ENCODE peak calls at places on chromosome 17, in seven cellular contexts. One of them, this sample, is unnamed.

GRCh38 chr17:83199500-83200201 is 120.2 kb downstream of the METRNL start:
- DNase-seq in AG04450: no peak
- DNase-seq in cardiac fibroblast: no peak
- DNase-seq in fibroblast of lung: no peak
- DNase-seq in heart right ventricle: peak
- DNase-seq in bronchial epithelial cell: no peak
- DNase-seq in CD8-positive, alpha-beta T cell: peak
- DNase-seq in this sample: no peak

GRCh38 chr17:2777242-2777867 is 18.9 kb upstream of the RAP1GAP2 start:
- DNase-seq in bronchial epithelial cell: no peak
- DNase-seq in AG04450: no peak
- DNase-seq in CD8-positive, alpha-beta T cell: no peak
- DNase-seq in fibroblast of lung: no peak
- DNase-seq in cardiac fibroblast: no peak
- DNase-seq in heart right ventricle: no peak
- DNase-seq in this sample: no peak

GRCh38 chr17:27895940-27896535 is 2.9 kb upstream of the LYRM9 start:
- DNase-seq in bronchial epithelial cell: peak
- DNase-seq in AG04450: no peak
- DNase-seq in heart right ventricle: no peak
- DNase-seq in cardiac fibroblast: no peak
- DNase-seq in CD8-positive, alpha-beta T cell: no peak
- DNase-seq in fibroblast of lung: no peak
- DNase-seq in this sample: no peak

GRCh38 chr17:82281502-82282238 is 8.2 kb upstream of the CSNK1D start:
- DNase-seq in CD8-positive, alpha-beta T cell: no peak
- DNase-seq in AG04450: no peak
- DNase-seq in bronchial epithelial cell: peak
- DNase-seq in fibroblast of lung: no peak
- DNase-seq in heart right ventricle: no peak
- DNase-seq in cardiac fibroblast: peak
- DNase-seq in this sample: no peak

GRCh38 chr17:32523827-32524552 is 37.2 kb downstream of the CDK5R1 start:
- DNase-seq in AG04450: no peak
- DNase-seq in cardiac fibroblast: no peak
- DNase-seq in heart right ventricle: no peak
- DNase-seq in fibroblast of lung: no peak
- DNase-seq in bronchial epithelial cell: no peak
- DNase-seq in CD8-positive, alpha-beta T cell: no peak
- DNase-seq in this sample: peak

GRCh38 chr17:12230411-12230810 is 209.7 kb downstream of the MAP2K4 start:
- DNase-seq in cardiac fibroblast: no peak
- DNase-seq in fibroblast of lung: no peak
- DNase-seq in bronchial epithelial cell: no peak
- DNase-seq in AG04450: peak
- DNase-seq in CD8-positive, alpha-beta T cell: no peak
- DNase-seq in heart right ventricle: no peak
- DNase-seq in this sample: no peak

GRCh38 chr17:41278176-41278955 is 2.9 kb downstream of the KRTAP9-7 start:
- DNase-seq in cardiac fibroblast: no peak
- DNase-seq in CD8-positive, alpha-beta T cell: no peak
- DNase-seq in bronchial epithelial cell: no peak
- DNase-seq in heart right ventricle: no peak
- DNase-seq in fibroblast of lung: no peak
- DNase-seq in AG04450: no peak
- DNase-seq in this sample: no peak

GRCh38 chr17:81064746-81065475 is 30.0 kb downstream of the BAIAP2 start:
- DNase-seq in AG04450: no peak
- DNase-seq in bronchial epithelial cell: peak
- DNase-seq in fibroblast of lung: no peak
- DNase-seq in heart right ventricle: no peak
- DNase-seq in cardiac fibroblast: peak
- DNase-seq in CD8-positive, alpha-beta T cell: no peak
- DNase-seq in this sample: no peak

GRCh38 chr17:1724351-1724868 is at the start of gene WDR81:
- DNase-seq in fibroblast of lung: peak
- DNase-seq in CD8-positive, alpha-beta T cell: peak
- DNase-seq in cardiac fibroblast: peak
- DNase-seq in AG04450: no peak
- DNase-seq in bronchial epithelial cell: peak
- DNase-seq in heart right ventricle: peak
- DNase-seq in this sample: peak

GRCh38 chr17:59893617-59894100 is 738 bp downstream of the RPS6KB1 start:
- DNase-seq in AG04450: no peak
- DNase-seq in cardiac fibroblast: peak
- DNase-seq in bronchial epithelial cell: peak
- DNase-seq in CD8-positive, alpha-beta T cell: no peak
- DNase-seq in fibroblast of lung: peak
- DNase-seq in heart right ventricle: no peak
- DNase-seq in this sample: peak

GRCh38 chr17:42153919-42154491 is 784 bp downstream of the RAB5C start:
- DNase-seq in bronchial epithelial cell: peak
- DNase-seq in cardiac fibroblast: peak
- DNase-seq in CD8-positive, alpha-beta T cell: no peak
- DNase-seq in heart right ventricle: no peak
- DNase-seq in fibroblast of lung: peak
- DNase-seq in AG04450: no peak
- DNase-seq in this sample: no peak

GRCh38 chr17:17043668-17044226 is 1.5 kb downstream of the MPRIP start:
- DNase-seq in AG04450: no peak
- DNase-seq in CD8-positive, alpha-beta T cell: no peak
- DNase-seq in bronchial epithelial cell: peak
- DNase-seq in cardiac fibroblast: no peak
- DNase-seq in fibroblast of lung: no peak
- DNase-seq in heart right ventricle: no peak
- DNase-seq in this sample: no peak

GRCh38 chr17:32878211-32878610 is 1.3 kb upstream of the MYO1D start:
- DNase-seq in bronchial epithelial cell: peak
- DNase-seq in heart right ventricle: peak
- DNase-seq in cardiac fibroblast: peak
- DNase-seq in fibroblast of lung: peak
- DNase-seq in CD8-positive, alpha-beta T cell: no peak
- DNase-seq in AG04450: no peak
- DNase-seq in this sample: no peak

GRCh38 chr17:60646701-60647100 is 30.9 kb upstream of the BCAS3 start:
- DNase-seq in bronchial epithelial cell: no peak
- DNase-seq in cardiac fibroblast: no peak
- DNase-seq in heart right ventricle: no peak
- DNase-seq in AG04450: no peak
- DNase-seq in fibroblast of lung: no peak
- DNase-seq in CD8-positive, alpha-beta T cell: no peak
- DNase-seq in this sample: no peak

GRCh38 chr17:15914400-15915165 is 30.3 kb upstream of the ADORA2B start:
- DNase-seq in cardiac fibroblast: peak
- DNase-seq in bronchial epithelial cell: peak
- DNase-seq in fibroblast of lung: peak
- DNase-seq in heart right ventricle: no peak
- DNase-seq in CD8-positive, alpha-beta T cell: no peak
- DNase-seq in AG04450: no peak
- DNase-seq in this sample: no peak

DNA sequence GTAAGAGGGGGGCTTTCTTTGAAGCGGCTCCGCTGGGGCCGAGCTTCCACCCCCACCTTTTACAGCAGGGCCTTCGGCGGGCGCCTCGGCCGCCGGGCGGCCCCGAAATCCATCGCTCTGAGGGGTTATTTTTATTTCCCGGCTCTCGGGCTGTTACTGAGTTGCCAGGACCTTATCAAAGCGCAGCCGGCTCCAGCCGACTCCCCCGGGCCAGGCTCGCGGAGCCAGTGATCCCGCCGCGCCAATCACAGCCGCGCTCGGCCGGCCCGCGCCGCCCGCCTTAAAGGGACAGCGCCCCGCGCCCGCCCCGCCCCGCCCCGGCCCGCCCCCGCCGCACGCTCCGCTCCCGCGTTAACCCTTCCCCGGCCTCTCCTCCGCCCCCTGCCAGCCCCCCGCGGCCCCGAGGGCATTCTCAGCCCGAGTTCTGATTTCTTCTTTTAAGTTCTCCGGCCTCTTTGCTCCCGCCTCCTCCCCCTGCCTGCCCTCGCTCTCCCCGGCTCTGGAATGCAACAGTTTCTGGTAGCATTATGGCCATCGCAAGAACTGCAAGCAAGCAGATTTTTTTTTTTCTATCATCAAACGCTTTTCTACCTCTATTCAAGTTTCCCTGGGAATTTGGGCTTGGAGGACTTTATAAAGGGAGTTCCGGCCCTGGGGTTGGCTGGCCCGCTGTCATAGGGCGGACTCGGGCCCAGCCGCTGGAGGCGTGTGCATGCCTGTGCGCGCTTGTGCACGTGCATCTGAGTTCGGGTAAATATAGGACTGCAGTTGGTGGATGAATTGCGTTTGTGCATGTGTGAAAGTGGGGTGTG is at the start of gene AXIN2:
- DNase-seq in CD8-positive, alpha-beta T cell: peak
- DNase-seq in bronchial epithelial cell: peak
- DNase-seq in AG04450: peak
- DNase-seq in fibroblast of lung: peak
- DNase-seq in cardiac fibroblast: peak
- DNase-seq in heart right ventricle: peak
- DNase-seq in this sample: peak
- TF ChIP-seq CTCF in CD8-positive, alpha-beta T cell: no peak
- TF ChIP-seq CTCF in bronchial epithelial cell: no peak
- TF ChIP-seq CTCF in AG04450: peak
- TF ChIP-seq CTCF in fibroblast of lung: no peak
- TF ChIP-seq CTCF in cardiac fibroblast: peak
- TF ChIP-seq CTCF in heart right ventricle: no peak
- TF ChIP-seq CTCF in this sample: no peak

DNA sequence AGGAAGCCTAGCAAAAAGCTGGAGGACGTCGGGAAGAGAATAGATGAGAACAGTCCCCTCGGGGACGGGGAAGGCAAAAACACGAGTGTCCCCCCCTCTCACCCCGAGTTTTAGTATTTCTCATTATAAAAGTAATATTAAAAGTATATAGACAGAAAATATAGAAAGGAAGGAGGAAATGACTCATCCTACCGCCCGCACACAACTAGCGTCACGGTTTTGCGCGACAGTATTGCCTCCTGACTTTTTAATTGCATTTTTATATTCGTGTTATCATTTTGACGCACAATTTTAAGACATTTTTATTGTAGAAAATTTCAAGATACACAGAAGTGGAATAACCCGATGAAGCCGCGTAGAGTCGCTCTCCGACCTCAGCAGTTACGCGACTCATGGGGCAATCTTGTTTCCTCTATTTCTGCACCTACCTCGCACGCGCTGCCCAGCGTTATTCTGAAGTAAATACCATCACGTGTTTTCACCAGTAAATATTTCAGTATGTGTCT is 652 bp upstream of the SLC25A19 start:
- DNase-seq in AG04450: no peak
- DNase-seq in bronchial epithelial cell: peak
- DNase-seq in CD8-positive, alpha-beta T cell: peak
- DNase-seq in cardiac fibroblast: peak
- DNase-seq in heart right ventricle: peak
- DNase-seq in fibroblast of lung: peak
- DNase-seq in this sample: no peak
- TF ChIP-seq CTCF in AG04450: peak
- TF ChIP-seq CTCF in bronchial epithelial cell: no peak
- TF ChIP-seq CTCF in CD8-positive, alpha-beta T cell: peak
- TF ChIP-seq CTCF in cardiac fibroblast: no peak
- TF ChIP-seq CTCF in heart right ventricle: no peak
- TF ChIP-seq CTCF in fibroblast of lung: no peak
- TF ChIP-seq CTCF in this sample: peak

DNA sequence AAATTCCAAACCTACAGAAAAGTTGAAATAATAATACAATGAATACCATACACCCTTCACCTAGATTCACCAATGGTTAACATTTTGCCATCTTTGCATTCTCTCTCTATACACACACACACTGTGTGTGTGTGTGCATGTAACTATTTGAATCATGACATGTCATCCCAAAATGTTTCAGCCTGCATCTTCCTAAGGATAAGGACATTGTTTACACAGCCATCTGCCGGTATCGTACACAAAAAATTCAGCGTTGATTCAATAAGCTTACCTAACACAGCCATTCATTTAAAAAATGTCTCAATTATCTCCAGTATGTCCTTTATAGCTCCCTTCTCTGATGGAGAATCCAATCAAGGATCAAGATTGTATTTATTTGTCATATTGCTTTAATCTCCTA is 3.9 kb downstream of the MXRA7 start:
- DNase-seq in CD8-positive, alpha-beta T cell: no peak
- DNase-seq in cardiac fibroblast: no peak
- DNase-seq in heart right ventricle: no peak
- DNase-seq in bronchial epithelial cell: no peak
- DNase-seq in fibroblast of lung: no peak
- DNase-seq in AG04450: no peak
- DNase-seq in this sample: no peak
- TF ChIP-seq CTCF in CD8-positive, alpha-beta T cell: no peak
- TF ChIP-seq CTCF in cardiac fibroblast: no peak
- TF ChIP-seq CTCF in heart right ventricle: no peak
- TF ChIP-seq CTCF in bronchial epithelial cell: no peak
- TF ChIP-seq CTCF in fibroblast of lung: no peak
- TF ChIP-seq CTCF in AG04450: no peak
- TF ChIP-seq CTCF in this sample: no peak

DNA sequence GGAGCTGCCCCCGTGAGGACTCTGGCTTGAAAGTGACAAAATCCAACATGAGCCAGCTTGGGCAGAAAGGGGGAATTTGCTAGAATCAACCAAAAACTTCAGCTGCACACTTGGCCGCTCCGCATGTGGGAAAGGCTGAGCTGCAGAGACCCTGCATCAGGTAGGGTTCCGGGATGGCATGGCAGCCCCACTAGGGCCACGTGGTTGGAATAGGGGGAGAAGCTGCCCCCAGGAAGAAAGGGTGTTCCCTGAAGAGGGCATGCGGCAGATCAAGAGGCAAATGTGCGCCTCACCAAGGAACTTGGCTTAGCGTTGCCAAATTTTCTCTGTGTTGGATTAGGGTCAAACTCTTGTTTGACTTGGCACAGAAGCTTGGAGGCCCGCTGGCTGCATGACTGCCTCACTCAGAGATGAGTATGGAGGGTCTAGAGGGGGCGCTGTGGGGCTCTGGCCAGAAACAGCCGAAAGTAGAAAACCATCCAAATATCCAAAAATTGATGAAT is 29.2 kb upstream of the WFIKKN2 start:
- DNase-seq in heart right ventricle: no peak
- DNase-seq in cardiac fibroblast: peak
- DNase-seq in bronchial epithelial cell: no peak
- DNase-seq in CD8-positive, alpha-beta T cell: no peak
- DNase-seq in AG04450: no peak
- DNase-seq in fibroblast of lung: peak
- DNase-seq in this sample: no peak
- TF ChIP-seq CTCF in heart right ventricle: no peak
- TF ChIP-seq CTCF in cardiac fibroblast: peak
- TF ChIP-seq CTCF in bronchial epithelial cell: no peak
- TF ChIP-seq CTCF in CD8-positive, alpha-beta T cell: no peak
- TF ChIP-seq CTCF in AG04450: peak
- TF ChIP-seq CTCF in fibroblast of lung: peak
- TF ChIP-seq CTCF in this sample: no peak

This sample was measured in GM13977.